ENCODE peak calls at places on chromosomes 11 and 22, in five cellular contexts. K is ascending aorta, A is left lung, L is uterus, J is fibroblast of the aortic adventitia. H is an unnamed sample.
A peak's percentile ranks its signal among the peaks of the same experiment; 100 is the strongest.

GRCh38 chr11:60950933-60951610 is 904 bp downstream of the SLC15A3 start:
- DNase-seq in A (peak; percentile 90), K (no peak), L (peak; percentile 51), J (no peak), H (no peak)

GRCh38 chr11:48170176-48170839 is 46.3 kb upstream of the OR4B1 start:
- DNase-seq in L (no peak), A (no peak), J (peak; percentile 14), K (no peak), H (no peak)

GRCh38 chr11:133306019-133306418 is 226.3 kb downstream of the OPCML start:
- DNase-seq in K (no peak), L (no peak), J (no peak), A (no peak), H (no peak)

GRCh38 chr22:33653525-33654063 is 266.7 kb downstream of the LARGE1 start:
- DNase-seq in K (no peak), J (no peak), L (no peak), A (no peak), H (no peak)

GRCh38 chr11:69893631-69894030 is 74.4 kb upstream of the FGF3 start:
- DNase-seq in L (no peak), K (no peak), A (no peak), J (no peak), H (peak; percentile 15)

GRCh38 chr11:106087815-106088435 is 10.5 kb downstream of the AASDHPPT start:
- DNase-seq in K (no peak), J (peak; percentile 78), A (no peak), L (peak; percentile 52), H (peak; percentile 62)

GRCh38 chr11:35390737-35391682 is 28.3 kb downstream of the SLC1A2 start:
- DNase-seq in L (no peak), K (no peak), A (peak; percentile 55), J (peak; percentile 72), H (no peak)

GRCh38 chr11:62842171-62842717 is 2.9 kb upstream of the WDR74 start:
- DNase-seq in A (peak; percentile 86), J (no peak), L (peak; percentile 40), K (no peak), H (peak; percentile 38)

GRCh38 chr11:42709216-42709615 is 602.6 kb upstream of the API5 start:
- DNase-seq in K (no peak), J (no peak), A (no peak), L (no peak), H (no peak)

GRCh38 chr11:79439893-79440450 is 858 bp downstream of the TENM4 start:
- DNase-seq in K (no peak), J (no peak), A (peak; percentile 80), L (peak; percentile 45), H (peak; percentile 80)
- TF ChIP-seq CTCF in K (no peak), J (no peak), A (no peak), L (no peak), H (no peak)

GRCh38 chr11:114395776-114396175 is 4.5 kb downstream of the C11orf71 start:
- DNase-seq in J (no peak), K (no peak), A (no peak), L (no peak), H (no peak)
- TF ChIP-seq CTCF in J (peak; percentile 23), K (no peak), A (no peak), L (no peak), H (no peak)

GRCh38 chr11:79610678-79611077 is 169.8 kb upstream of the TENM4 start:
- DNase-seq in K (no peak), J (no peak), L (no peak), A (no peak), H (no peak)
- TF ChIP-seq CTCF in K (no peak), J (no peak), L (no peak), A (no peak), H (peak; percentile 45)

GRCh38 chr11:36432093-36432469 is 78.0 kb downstream of the TRAF6 start:
- DNase-seq in L (no peak), K (no peak), A (no peak), J (no peak), H (no peak)
- TF ChIP-seq CTCF in L (no peak), K (no peak), A (no peak), J (no peak), H (no peak)

DNA sequence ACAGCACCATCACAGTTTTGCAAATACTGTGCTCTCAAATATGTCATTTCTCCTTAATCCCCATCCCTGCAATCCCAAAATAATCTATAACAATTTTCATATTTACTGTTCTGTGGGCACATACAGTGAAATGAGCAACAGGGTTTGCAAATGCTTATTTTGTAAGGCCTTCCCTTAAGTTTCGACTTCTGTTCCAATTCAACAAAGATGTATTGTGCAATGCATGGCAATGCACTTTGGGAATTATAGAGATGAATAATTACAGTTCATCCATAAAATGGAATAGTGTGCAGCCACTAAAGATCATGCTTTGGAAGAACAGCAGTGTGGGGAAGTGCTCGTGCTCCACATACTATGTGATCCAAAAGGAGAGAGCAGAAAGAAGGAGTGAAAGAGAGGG is 4.9 kb downstream of the ANKK1 start:
- DNase-seq in K (no peak), L (no peak), A (no peak), J (no peak), H (no peak)
- TF ChIP-seq CTCF in K (no peak), L (no peak), A (no peak), J (no peak), H (no peak)

DNA sequence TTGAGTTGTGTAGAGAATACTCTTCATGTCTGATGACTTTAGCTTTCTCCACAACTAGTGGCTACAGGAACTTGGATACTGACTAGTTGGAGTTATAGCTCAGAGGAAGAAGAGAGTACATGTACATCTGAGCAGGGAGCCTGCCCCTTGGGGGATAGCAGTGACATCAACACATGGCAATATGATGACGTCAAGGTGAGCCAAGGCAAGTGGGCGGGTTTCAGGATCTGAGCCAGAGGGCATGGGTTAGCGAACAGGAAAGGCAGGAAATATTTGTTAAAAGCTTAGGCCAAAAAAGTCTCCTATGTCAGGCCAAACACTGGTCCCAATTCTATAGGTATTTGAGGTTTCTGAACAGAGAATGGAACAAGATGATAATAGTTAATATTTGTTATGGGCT is 42.0 kb upstream of the HORMAD2 start:
- DNase-seq in K (no peak), L (no peak), J (peak; percentile 82), A (no peak), H (no peak)
- TF ChIP-seq CTCF in K (no peak), L (no peak), J (no peak), A (no peak), H (no peak)